ENCODE peak calls at places on chromosomes 1 and 21, in eight cellular contexts. R is AG10803; N is T-helper 17 cell; T is activated gamma-delta T cell treated with anti-CD3 and anti-CD28 coated beads, Interleukin-2, amount 50 U/mL, for 16 hours; Z is SW480; F is GM03348; B is BJ; V is adipocyte. L is an unnamed sample.

GRCh38 chr1:104125935-104126334 is 376.2 kb downstream of the AMY1C start:
- DNase-seq in V (no peak), Z (no peak), F (no peak), R (no peak), N (no peak), B (no peak), T (no peak), L (no peak)

GRCh38 chr1:6502000-6502891 is 10.8 kb upstream of the PLEKHG5 start:
- DNase-seq in B (no peak), T (no peak), R (no peak), V (peak), F (peak), Z (no peak), N (no peak), L (no peak)

GRCh38 chr1:47436979-47437517 is 796 bp upstream of the FOXD2 start:
- DNase-seq in Z (peak), N (no peak), T (no peak), F (peak), V (peak), R (peak), B (no peak), L (no peak)

GRCh38 chr1:162215902-162216301 is 146.4 kb downstream of the NOS1AP start:
- DNase-seq in B (no peak), V (no peak), Z (no peak), T (no peak), N (no peak), R (no peak), F (no peak), L (no peak)

GRCh38 chr1:223039990-223040389 is 103.1 kb downstream of the TLR5 start:
- DNase-seq in B (no peak), T (no peak), N (no peak), V (no peak), F (no peak), R (no peak), Z (no peak), L (no peak)

GRCh38 chr1:186518395-186518794 is 57.5 kb upstream of the PDC start:
- DNase-seq in N (no peak), V (no peak), F (no peak), Z (no peak), T (no peak), R (no peak), B (no peak), L (no peak)

GRCh38 chr1:166999090-166999489 is 10.0 kb downstream of the MAEL start:
- DNase-seq in B (no peak), R (no peak), V (no peak), N (no peak), Z (no peak), F (no peak), T (no peak), L (no peak)

GRCh38 chr1:183989078-183989577 is 48.4 kb downstream of the COLGALT2 start:
- DNase-seq in F (peak), V (peak), Z (no peak), N (no peak), R (peak), B (peak), T (no peak), L (no peak)

GRCh38 chr1:25042876-25043580 is 113.0 kb upstream of the RUNX3 start:
- DNase-seq in N (no peak), F (no peak), B (no peak), R (no peak), T (no peak), Z (no peak), V (no peak), L (no peak)

GRCh38 chr1:40143891-40144575 is 17.2 kb upstream of the RLF start:
- DNase-seq in T (peak), Z (peak), B (no peak), R (peak), V (peak), N (peak), F (peak), L (peak)

GRCh38 chr1:119372493-119373086 is 4.0 kb downstream of the HAO2 start:
- DNase-seq in R (peak), T (no peak), N (no peak), V (peak), Z (peak), B (no peak), F (peak), L (no peak)

GRCh38 chr1:215567491-215568286 is 585 bp downstream of the KCTD3 start:
- DNase-seq in F (peak), R (peak), T (no peak), Z (peak), V (peak), N (no peak), B (no peak), L (peak)

GRCh38 chr1:59560807-59561450 is 253.8 kb upstream of the HOOK1 start:
- DNase-seq in F (no peak), T (no peak), B (no peak), R (no peak), Z (no peak), V (no peak), N (no peak), L (no peak)

GRCh38 chr1:22203335-22203734 is 60.4 kb upstream of the WNT4 start:
- DNase-seq in V (no peak), T (no peak), N (no peak), F (no peak), R (no peak), Z (no peak), B (no peak), L (no peak)

GRCh38 chr21:42905195-42905594 is 12.1 kb downstream of the NDUFV3 start:
- DNase-seq in F (no peak), B (no peak), T (no peak), R (peak), Z (no peak), V (no peak), N (no peak), L (no peak)

GRCh38 chr1:190205713-190206112 is 272.0 kb downstream of the BRINP3 start:
- DNase-seq in R (no peak), B (no peak), T (no peak), N (no peak), V (peak), F (no peak), Z (no peak), L (no peak)

GRCh38 chr1:223297800-223298199 is 66.2 kb downstream of the SUSD4 start:
- DNase-seq in B (no peak), Z (no peak), R (no peak), V (no peak), T (no peak), F (no peak), N (no peak), L (no peak)

GRCh38 chr1:45079533-45079932 is 67.5 kb downstream of the UROD start:
- DNase-seq in B (no peak), V (no peak), N (no peak), T (no peak), R (no peak), F (no peak), Z (no peak), L (no peak)

GRCh38 chr1:189269011-189269410 is 1208.7 kb downstream of the BRINP3 start:
- DNase-seq in F (no peak), B (no peak), Z (no peak), V (peak), T (no peak), N (no peak), R (peak), L (no peak)

GRCh38 chr1:58649555-58649954 is 50.3 kb downstream of the MYSM1 start:
- DNase-seq in N (no peak), T (peak), F (no peak), Z (no peak), V (no peak), B (no peak), R (no peak), L (no peak)

GRCh38 chr1:42971848-42972291 is 13.2 kb upstream of the SLC2A1 start:
- DNase-seq in F (peak), Z (peak), B (peak), T (no peak), R (peak), N (no peak), V (peak), L (no peak)

GRCh38 chr1:199758626-199759255 is 268.8 kb upstream of the NR5A2 start:
- DNase-seq in B (no peak), T (no peak), R (no peak), F (no peak), V (no peak), Z (peak), N (no peak), L (no peak)

GRCh38 chr1:62841587-62842169 is 57.7 kb downstream of the ATG4C start:
- DNase-seq in V (peak), R (peak), Z (peak), T (no peak), F (peak), N (no peak), B (peak), L (peak)

GRCh38 chr1:47507921-47508894 is 70.4 kb downstream of the FOXD2 start:
- DNase-seq in Z (peak), F (peak), T (no peak), R (no peak), N (no peak), V (peak), B (no peak), L (no peak)

GRCh38 chr1:25247829-25248754 is 838 bp upstream of the RSRP1 start:
- DNase-seq in N (no peak), F (no peak), R (no peak), V (no peak), B (no peak), T (no peak), Z (no peak), L (no peak)

GRCh38 chr1:92356956-92357355 is 58.1 kb downstream of the RPAP2 start:
- DNase-seq in R (peak), T (no peak), N (no peak), V (peak), Z (no peak), B (peak), F (peak), L (no peak)

GRCh38 chr1:115098979-115099692 is 9.8 kb upstream of the TSPAN2 start:
- DNase-seq in V (no peak), F (peak), T (peak), B (no peak), Z (peak), N (peak), R (peak), L (no peak)

GRCh38 chr1:89989791-89990190 is 5.1 kb upstream of the ZNF326 start:
- DNase-seq in T (no peak), F (no peak), V (no peak), Z (peak), N (no peak), R (no peak), B (no peak), L (no peak)

GRCh38 chr1:178768423-178768822 is 43.4 kb downstream of the RALGPS2 start:
- DNase-seq in T (no peak), R (peak), Z (peak), F (peak), V (peak), N (no peak), B (no peak), L (peak)

GRCh38 chr1:90083995-90084394 is 89.1 kb downstream of the ZNF326 start:
- DNase-seq in V (no peak), Z (no peak), B (no peak), F (no peak), N (no peak), T (no peak), R (no peak), L (no peak)

GRCh38 chr1:2908081-2908480 is 106.6 kb upstream of the TTC34 start:
- DNase-seq in F (no peak), T (no peak), N (no peak), B (no peak), V (no peak), Z (no peak), R (no peak), L (no peak)

GRCh38 chr1:26084091-26084561 is 16.7 kb upstream of the TRIM63 start:
- DNase-seq in B (no peak), V (no peak), T (no peak), F (no peak), R (no peak), Z (no peak), N (no peak), L (no peak)

GRCh38 chr1:68438310-68438709 is 11.4 kb downstream of the RPE65 start:
- DNase-seq in Z (no peak), B (no peak), T (no peak), F (no peak), V (no peak), N (no peak), R (no peak), L (no peak)

GRCh38 chr1:215530401-215530984 is 36.6 kb upstream of the KCTD3 start:
- DNase-seq in B (no peak), N (no peak), Z (no peak), F (no peak), T (no peak), V (no peak), R (no peak), L (no peak)

GRCh38 chr1:198156745-198157240 is at the start of gene NEK7:
- DNase-seq in N (peak), B (no peak), R (peak), V (peak), Z (peak), T (peak), F (peak), L (peak)